ENCODE peak calls at places on chromosome 22, in eight cellular contexts. Z is stimulated activated CD8-positive, alpha-beta memory T cell treated with anti-CD3 and anti-CD28 coated beads, Interleukin-15, amount 100 ng/mL, for 1 hour; V is bronchial epithelial cell; U is activated CD8-positive, alpha-beta T cell treated with anti-CD3 and anti-CD28 coated beads for 36 hours; H is AG09319; K is HTR-8/SVneo; X is EH; Q is NCI-H524. R is an unnamed sample.
A peak's percentile ranks its signal among the peaks of the same experiment; 100 is the strongest.

GRCh38 chr22:22721681-22722309 is 77.4 kb downstream of the GGTLC2 start:
- DNase-seq in Z (peak; percentile 25), Q (no peak), K (no peak), X (peak; percentile 36), H (no peak), V (peak; percentile 63), U (peak; percentile 90), R (peak; percentile 68)

GRCh38 chr22:33922268-33922667 is 2.0 kb upstream of the LARGE1 start:
- DNase-seq in X (peak; percentile 40), Z (no peak), Q (peak; percentile 65), U (peak; percentile 6), K (no peak), H (no peak), V (no peak), R (no peak)

GRCh38 chr22:46053563-46054090 is 76.7 kb upstream of the WNT7B start:
- DNase-seq in H (no peak), V (no peak), Z (no peak), Q (peak; percentile 74), X (peak; percentile 65), U (peak; percentile 56), K (no peak), R (peak; percentile 79)

GRCh38 chr22:41857160-41857859 is 24.4 kb downstream of the SREBF2 start:
- DNase-seq in U (peak; percentile 91), K (peak; percentile 84), V (peak; percentile 92), Z (peak; percentile 50), Q (peak; percentile 61), X (peak; percentile 75), H (no peak), R (peak; percentile 87)

GRCh38 chr22:46262449-46263207 is 515 bp downstream of the PKDREJ start:
- DNase-seq in Z (no peak), X (no peak), H (no peak), U (peak; percentile 68), Q (peak; percentile 40), K (no peak), V (peak; percentile 13), R (no peak)

GRCh38 chr22:50357756-50358155 is 14.6 kb downstream of the PPP6R2 start:
- DNase-seq in K (no peak), Z (no peak), Q (no peak), H (no peak), X (no peak), U (no peak), V (no peak), R (no peak)

GRCh38 chr22:29079218-29079901 is 6.5 kb downstream of the KREMEN1 start:
- DNase-seq in X (peak; percentile 47), Z (no peak), H (peak; percentile 16), V (no peak), K (no peak), Q (peak; percentile 98), U (no peak), R (peak; percentile 51)

GRCh38 chr22:29580200-29580810 is 608 bp downstream of the NIPSNAP1 start:
- DNase-seq in V (no peak), U (peak; percentile 17), X (no peak), H (no peak), K (no peak), Z (no peak), Q (peak; percentile 52), R (no peak)

GRCh38 chr22:23696326-23696851 is 5.6 kb downstream of the RGL4 start:
- DNase-seq in U (peak; percentile 93), Z (peak; percentile 38), X (no peak), Q (no peak), K (no peak), H (no peak), V (no peak), R (no peak)

GRCh38 chr22:41565403-41566054 is 4.7 kb downstream of the CSDC2 start:
- DNase-seq in U (peak; percentile 72), K (peak; percentile 79), H (peak; percentile 39), V (peak; percentile 74), Q (no peak), Z (no peak), X (peak; percentile 94), R (peak; percentile 68)

GRCh38 chr22:29733362-29734322 is 13.8 kb downstream of the CABP7 start:
- DNase-seq in V (no peak), Z (no peak), U (no peak), K (no peak), X (no peak), Q (peak; percentile 88), H (no peak), R (no peak)

GRCh38 chr22:20503816-20504215 is 3.6 kb upstream of the MED15 start:
- DNase-seq in V (peak; percentile 38), Z (no peak), H (no peak), K (no peak), Q (no peak), X (peak; percentile 67), U (no peak), R (peak; percentile 55)

GRCh38 chr22:37462983-37463382 is 23.2 kb downstream of the MFNG start:
- DNase-seq in X (peak; percentile 63), Z (no peak), H (no peak), U (peak; percentile 30), K (no peak), V (peak; percentile 30), Q (no peak), R (peak; percentile 34)

GRCh38 chr22:25636323-25636722 is 71.8 kb downstream of the GRK3 start:
- DNase-seq in V (no peak), K (no peak), X (no peak), H (no peak), U (no peak), Q (no peak), Z (no peak), R (no peak)

GRCh38 chr22:40076702-40077645 is 82.2 kb downstream of the FAM83F start:
- DNase-seq in X (peak; percentile 25), V (peak; percentile 28), U (no peak), K (no peak), H (peak; percentile 4), Q (no peak), Z (no peak), R (peak; percentile 61)

GRCh38 chr22:47918936-47919505 is 1156.6 kb downstream of the TBC1D22A start:
- DNase-seq in Z (no peak), U (no peak), Q (peak; percentile 71), X (no peak), K (no peak), H (no peak), V (no peak), R (no peak)

GRCh38 chr22:46827072-46827780 is 64.8 kb downstream of the TBC1D22A start:
- DNase-seq in V (no peak), K (no peak), U (peak; percentile 19), Z (no peak), X (no peak), Q (no peak), H (no peak), R (no peak)

GRCh38 chr22:48942698-48943566 is 884.7 kb downstream of the BRD1 start:
- DNase-seq in U (no peak), V (no peak), K (no peak), Q (no peak), Z (no peak), H (no peak), X (no peak), R (no peak)

GRCh38 chr22:40070701-40071100 is 75.9 kb downstream of the FAM83F start:
- DNase-seq in H (no peak), K (peak; percentile 10), X (peak; percentile 56), V (peak; percentile 5), U (no peak), Q (peak; percentile 28), Z (no peak), R (no peak)

GRCh38 chr22:47154621-47155081 is 392.2 kb downstream of the TBC1D22A start:
- DNase-seq in X (peak; percentile 82), U (no peak), Q (peak; percentile 3), K (no peak), Z (no peak), H (peak; percentile 31), V (no peak), R (peak; percentile 72)

GRCh38 chr22:48819232-48819631 is 1008.4 kb downstream of the BRD1 start:
- DNase-seq in K (no peak), H (no peak), V (no peak), X (no peak), Q (no peak), U (no peak), Z (no peak), R (no peak)

GRCh38 chr22:27993201-27993635 is 74.2 kb upstream of the PITPNB start:
- DNase-seq in X (no peak), V (no peak), Z (no peak), U (no peak), Q (no peak), H (no peak), K (no peak), R (no peak)

GRCh38 chr22:35986085-35986484 is 42.5 kb downstream of the RBFOX2 start:
- DNase-seq in X (peak; percentile 55), Z (no peak), H (no peak), U (no peak), K (no peak), Q (no peak), V (no peak), R (no peak)

GRCh38 chr22:24392218-24392931 is 35.0 kb upstream of the ADORA2A start:
- DNase-seq in Q (no peak), X (peak; percentile 91), H (no peak), U (no peak), K (no peak), Z (no peak), V (no peak), R (no peak)

GRCh38 chr22:38317995-38318715 is 922 bp upstream of the CSNK1E start:
- DNase-seq in Q (no peak), Z (no peak), V (peak; percentile 99), U (no peak), X (peak; percentile 97), K (peak; percentile 84), H (no peak), R (peak; percentile 95)

GRCh38 chr22:49323751-49324415 is 503.8 kb downstream of the BRD1 start:
- DNase-seq in Z (no peak), U (no peak), H (no peak), V (no peak), Q (no peak), K (no peak), X (no peak), R (no peak)

GRCh38 chr22:45065726-45066125 is 55.9 kb upstream of the PHF21B start:
- DNase-seq in Q (no peak), X (no peak), U (no peak), K (no peak), H (no peak), V (no peak), Z (no peak), R (no peak)

GRCh38 chr22:38467904-38468760 is at the start of gene KDELR3:
- DNase-seq in H (peak; percentile 31), U (peak; percentile 78), Q (peak; percentile 33), Z (no peak), K (peak; percentile 72), V (peak; percentile 50), X (peak; percentile 83), R (peak; percentile 62)

GRCh38 chr22:48693377-48694135 is 1134.1 kb downstream of the BRD1 start:
- DNase-seq in V (no peak), X (no peak), U (no peak), Q (no peak), Z (no peak), H (no peak), K (no peak), R (no peak)

GRCh38 chr22:26673485-26673884 is 16.1 kb downstream of the MIAT start:
- DNase-seq in X (peak; percentile 39), K (no peak), V (peak; percentile 97), Z (no peak), H (no peak), Q (no peak), U (peak; percentile 67), R (peak; percentile 32)

GRCh38 chr22:19213496-19214473 is 35.2 kb upstream of the SLC25A1 start:
- DNase-seq in H (no peak), Z (no peak), U (no peak), V (no peak), K (no peak), X (peak; percentile 8), Q (no peak), R (no peak)

GRCh38 chr22:50446708-50447575 is 27.9 kb downstream of the SBF1 start:
- DNase-seq in U (no peak), H (no peak), Q (no peak), Z (no peak), V (no peak), X (no peak), K (no peak), R (no peak)

GRCh38 chr22:49052023-49052538 is 775.6 kb downstream of the BRD1 start:
- DNase-seq in Q (no peak), X (no peak), U (peak; percentile 47), K (no peak), V (no peak), H (no peak), Z (peak; percentile 10), R (no peak)

R was measured in PC-3.